ENCODE peak calls at places on chromosomes 13 and 19, in four cellular contexts. U is A549, X is endothelial cell of umbilical vein, N is stomach. Y is an unnamed sample.

GRCh38 chr13:67557642-67558241 is 327.6 kb upstream of the PCDH9 start:
- DNase-seq in U (no peak), X (no peak), N (no peak), Y (no peak)

GRCh38 chr19:46955813-46956371 is 63.7 kb upstream of the NPAS1 start:
- DNase-seq in U (no peak), X (no peak), N (no peak), Y (no peak)

GRCh38 chr19:34475026-34475974 is 6.3 kb upstream of the WTIP start:
- DNase-seq in U (peak; percentile 52), X (peak; percentile 38), N (no peak), Y (no peak)

GRCh38 chr13:58619396-58620113 is 988.0 kb downstream of the PCDH17 start:
- DNase-seq in U (no peak), X (no peak), N (no peak), Y (no peak)

GRCh38 chr13:74132768-74133656 is 1.2 kb downstream of the KLF12 start:
- DNase-seq in U (peak; percentile 2), X (peak; percentile 50), N (peak; percentile 36), Y (peak; percentile 30)

GRCh38 chr19:35306473-35307246 is 14.7 kb downstream of the MAG start:
- DNase-seq in U (no peak), X (no peak), N (no peak), Y (peak; percentile 27)

GRCh38 chr19:56683119-56683518 is 11.6 kb upstream of the ZNF835 start:
- DNase-seq in U (no peak), X (no peak), N (no peak), Y (no peak)

GRCh38 chr13:111005364-111005763 is 90.5 kb upstream of the ANKRD10 start:
- DNase-seq in U (peak; percentile 31), X (no peak), N (no peak), Y (no peak)

GRCh38 chr13:60790620-60791019 is 393.6 kb downstream of the TDRD3 start:
- DNase-seq in U (no peak), X (no peak), N (peak; percentile 25), Y (no peak)

GRCh38 chr13:78121459-78122348 is 203.1 kb upstream of the EDNRB start:
- DNase-seq in U (peak; percentile 57), X (peak; percentile 82), N (peak; percentile 46), Y (no peak)

GRCh38 chr13:76812206-76812882 is 73.9 kb downstream of the KCTD12 start:
- DNase-seq in U (no peak), X (no peak), N (no peak), Y (peak; percentile 62)

GRCh38 chr13:101941095-101941777 is 460.6 kb downstream of the FGF14 start:
- DNase-seq in U (peak; percentile 6), X (no peak), N (no peak), Y (no peak)

GRCh38 chr13:21009036-21009435 is 52.4 kb downstream of the LATS2 start:
- DNase-seq in U (no peak), X (no peak), N (no peak), Y (no peak)

GRCh38 chr13:114212096-114212495 is 22.6 kb upstream of the CDC16 start:
- DNase-seq in U (no peak), X (peak; percentile 88), N (no peak), Y (no peak)

GRCh38 chr19:48501961-48502719 is 9.5 kb downstream of the LMTK3 start:
- DNase-seq in U (peak; percentile 99), X (no peak), N (peak; percentile 95), Y (no peak)

GRCh38 chr13:101640797-101641400 is 188.4 kb downstream of the ITGBL1 start:
- DNase-seq in U (peak; percentile 20), X (peak; percentile 68), N (no peak), Y (no peak)

GRCh38 chr13:75368167-75368566 is 113.8 kb downstream of the TBC1D4 start:
- DNase-seq in U (no peak), X (peak; percentile 93), N (no peak), Y (no peak)

GRCh38 chr13:33057019-33057785 is 41.0 kb downstream of the KL start:
- DNase-seq in U (peak; percentile 19), X (peak; percentile 45), N (no peak), Y (peak; percentile 34)

GRCh38 chr13:33490461-33491327 is 205.1 kb upstream of the STARD13 start:
- DNase-seq in U (no peak), X (peak; percentile 95), N (no peak), Y (no peak)

GRCh38 chr13:30873519-30873918 is 32.6 kb upstream of the MEDAG start:
- DNase-seq in U (no peak), X (no peak), N (no peak), Y (no peak)
- H3K4me1 ChIP-seq in U (no peaks in the 10 kb centered on the region), X (peaks cover 50% of the 10 kb centered on the region), N (peaks cover 37% of the 10 kb centered on the region), Y (peaks cover 5% of the 10 kb centered on the region)

GRCh38 chr19:7773841-7774240 is 10.8 kb downstream of the CLEC4M start:
- DNase-seq in U (no peak), X (no peak), N (no peak), Y (no peak)

GRCh38 chr19:7779631-7780486 is 16.8 kb downstream of the CLEC4M start:
- DNase-seq in U (no peak), X (no peak), N (no peak), Y (no peak)

GRCh38 chr19:7778081-7778480 is 15.0 kb downstream of the CLEC4M start:
- DNase-seq in U (no peak), X (no peak), N (no peak), Y (no peak)

GRCh38 chr19:7772752-7773291 is 9.8 kb downstream of the CLEC4M start:
- DNase-seq in U (no peak), X (no peak), N (no peak), Y (no peak)

GRCh38 chr19:7775761-7776160 is 12.7 kb downstream of the CLEC4M start:
- DNase-seq in U (no peak), X (no peak), N (no peak), Y (no peak)
- TF ChIP-seq POLR2A in U (no peak), X (no peak), N (no peak), Y (no peak)

GRCh38 chr19:50329146-50329925 is at the start of gene KCNC3:
- DNase-seq in U (peak; percentile 100), X (peak; percentile 99), N (peak; percentile 99), Y (peak; percentile 99)

GRCh38 chr19:50327461-50328256 is 1.5 kb downstream of the KCNC3 start:
- DNase-seq in U (no peak), X (no peak), N (no peak), Y (no peak)

GRCh38 chr19:50327013-50327412 is 2.2 kb downstream of the KCNC3 start:
- DNase-seq in U (no peak), X (no peak), N (no peak), Y (no peak)

GRCh38 chr19:50330365-50331078 is 1.3 kb upstream of the KCNC3 start:
- DNase-seq in U (peak; percentile 87), X (peak; percentile 68), N (peak; percentile 78), Y (peak; percentile 89)

DNA sequence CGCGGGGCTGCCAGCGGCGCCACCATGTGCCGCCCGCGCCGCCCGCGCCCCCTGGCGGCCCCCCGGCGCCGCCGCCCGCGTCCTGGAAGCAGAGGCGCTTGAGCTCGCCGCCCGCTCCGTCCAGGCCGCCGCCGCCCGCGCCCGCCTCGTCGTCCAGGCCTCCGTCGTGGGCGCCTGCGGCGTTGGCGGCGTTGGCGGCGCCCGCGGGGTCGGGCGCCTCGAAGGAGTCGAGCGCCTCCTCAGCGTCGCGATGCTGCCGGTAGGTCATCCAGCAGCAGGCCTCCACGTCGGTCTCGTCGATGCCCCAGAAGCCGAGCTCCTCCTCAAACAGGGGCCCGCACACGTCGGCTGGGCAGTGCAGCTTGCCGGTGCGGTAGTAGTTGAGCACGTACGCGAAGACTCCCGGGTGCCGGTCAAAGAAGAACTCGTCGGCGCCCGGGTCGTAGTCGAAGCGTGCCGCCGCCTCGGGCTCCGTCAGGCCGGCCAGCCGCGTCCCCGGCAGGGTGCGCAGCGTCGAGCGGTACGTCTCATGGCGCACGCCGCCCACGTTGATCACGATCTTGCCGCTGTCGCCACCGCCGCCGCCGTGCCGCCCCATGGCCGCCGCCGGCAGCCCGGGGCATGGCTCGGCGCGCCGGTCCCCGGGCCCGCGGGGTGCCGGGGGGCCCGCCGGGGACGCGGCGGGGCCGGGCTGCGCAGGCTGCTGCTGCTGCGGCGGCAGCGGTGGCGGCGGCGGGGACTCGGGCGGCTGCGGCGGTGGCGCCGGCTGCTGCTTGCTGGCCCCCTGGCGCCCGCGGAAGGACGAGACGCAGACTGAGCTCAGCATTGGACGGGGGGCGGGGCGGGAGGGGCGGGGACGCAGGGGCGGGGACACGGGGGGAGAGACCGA is 676 bp downstream of the KCNC3 start:
- DNase-seq in U (peak; percentile 57), X (peak; percentile 7), N (no peak), Y (no peak)
- H3K4me1 ChIP-seq in U (peaks cover 41% of the 10 kb centered on the region), X (peaks cover 7% of the 10 kb centered on the region), N (peaks cover 65% of the 10 kb centered on the region), Y (no peaks in the 10 kb centered on the region)

GRCh38 chr19:418761-419632 is 10.1 kb upstream of the C2CD4C start:
- DNase-seq in U (no peak), X (no peak), N (no peak), Y (no peak)
- TF ChIP-seq POLR2A in U (no peak), X (no peak), N (no peak), Y (no peak)

DNA sequence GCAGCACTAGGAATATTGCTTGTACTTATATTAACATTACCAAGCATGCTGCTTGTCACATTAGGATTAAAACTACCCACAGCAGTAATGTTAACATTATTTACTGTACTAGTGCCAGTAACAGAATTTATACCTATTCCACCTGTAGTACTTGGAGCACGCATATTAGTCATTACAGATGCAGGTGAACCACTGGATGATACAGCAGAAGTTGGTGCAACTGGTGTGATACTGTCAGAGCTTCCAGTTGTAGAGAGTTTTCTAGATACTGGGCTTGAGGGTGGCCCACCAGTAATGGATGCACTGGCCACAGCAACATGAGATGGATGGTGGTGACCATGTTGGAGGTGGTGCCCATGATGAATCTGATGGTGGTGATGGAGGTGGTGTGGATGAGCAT is 1.1 kb downstream of the TSC22D1 start:
- DNase-seq in U (no peak), X (no peak), N (no peak), Y (no peak)
- H3K4me1 ChIP-seq in U (peaks cover 56% of the 10 kb centered on the region), X (peaks cover 48% of the 10 kb centered on the region), N (peaks cover 56% of the 10 kb centered on the region), Y (peaks cover 56% of the 10 kb centered on the region)

DNA sequence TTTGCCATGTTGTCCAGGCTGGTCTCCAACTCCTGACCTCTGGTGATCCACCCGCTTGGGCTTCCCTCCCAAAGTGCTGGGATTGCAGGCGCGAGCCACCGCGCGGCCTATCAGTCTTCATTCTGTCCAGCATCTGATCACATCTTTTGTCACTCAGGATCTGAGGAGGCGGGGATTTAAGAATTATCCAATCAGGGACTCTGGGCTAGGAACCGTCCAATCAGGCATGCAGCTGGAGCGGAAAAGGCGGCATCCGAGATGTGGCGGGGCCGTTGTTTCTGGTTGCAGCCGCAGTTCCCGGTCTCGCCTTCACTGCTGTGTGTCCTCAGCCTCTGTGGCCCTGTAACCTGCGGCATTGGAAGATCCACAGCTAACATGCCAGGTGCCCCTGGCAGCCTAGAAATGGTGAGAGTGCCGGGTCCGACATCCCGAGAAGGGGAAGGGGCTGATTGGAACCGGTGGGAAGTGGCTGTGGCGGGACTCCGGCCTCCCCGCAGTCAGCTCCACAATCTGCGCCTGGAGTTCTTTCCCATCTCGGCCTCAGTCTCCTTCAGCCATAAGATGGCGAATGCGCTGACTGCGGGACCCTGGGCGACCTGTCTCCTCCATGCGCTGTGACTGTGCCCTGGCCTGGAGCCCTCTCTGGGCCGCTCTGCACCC is at the start of gene ZNF729:
- DNase-seq in U (no peak), X (no peak), N (no peak), Y (peak; percentile 29)
- TF ChIP-seq POLR2A in U (no peak), X (no peak), N (no peak), Y (no peak)

DNA sequence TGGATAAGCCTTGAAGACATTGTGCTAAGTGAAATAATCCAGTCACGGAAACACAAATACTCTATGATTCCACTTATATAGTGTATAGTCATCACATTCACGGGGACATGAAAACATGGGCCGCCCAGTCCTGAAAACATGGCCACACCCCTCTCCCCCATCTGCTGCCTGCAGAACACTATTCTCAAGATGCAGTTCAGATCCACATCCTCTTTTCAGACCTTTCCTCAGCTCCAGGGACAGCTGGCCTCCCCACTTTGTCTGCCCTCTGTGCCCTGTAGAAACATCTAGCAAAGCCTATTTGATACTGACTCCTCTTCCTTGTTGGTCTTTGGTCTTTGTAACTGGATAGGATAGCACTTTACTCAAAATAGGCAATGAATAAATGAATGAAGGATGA is 8.3 kb downstream of the RFX2 start:
- DNase-seq in U (no peak), X (peak; percentile 21), N (no peak), Y (no peak)
- H3K4me1 ChIP-seq in U (peaks cover 11% of the 10 kb centered on the region), X (peaks cover 51% of the 10 kb centered on the region), N (peaks cover 51% of the 10 kb centered on the region), Y (peaks cover 35% of the 10 kb centered on the region)